ENCODE peak calls at places on chromosomes 16 and 17, in eight cellular contexts. F is upper lobe of right lung; I is ACHN; D is psoas muscle; L is body of pancreas; E is stimulated activated CD8-positive, alpha-beta memory T cell treated with anti-CD3 and anti-CD28 coated beads, Interleukin-15, amount 100 ng/mL, for 24 hours; N is cardiac fibroblast; P is activated CD8-positive, alpha-beta memory T cell treated with anti-CD3 and anti-CD28 coated beads, Interleukin-2, amount 10 ng/mL, durations not matched to agents 7 days and 5 days. H is an unnamed sample.

GRCh38 chr16:55965099-55965498 is 89.9 kb upstream of the CES5A start:
- DNase-seq in P (no peak), D (no peak), N (no peak), E (no peak), F (no peak), I (no peak), L (no peak), H (no peak)

GRCh38 chr16:20911361-20911760 is 10.8 kb downstream of the LYRM1 start:
- DNase-seq in F (no peak), N (peak; percentile 42), L (no peak), D (no peak), E (no peak), P (peak; percentile 46), I (peak; percentile 28), H (no peak)

GRCh38 chr17:7217113-7217987 is 2.3 kb downstream of the DLG4 start:
- DNase-seq in P (no peak), D (peak; percentile 70), F (peak; percentile 69), I (peak; percentile 71), E (no peak), L (no peak), N (peak; percentile 89), H (peak; percentile 72)

GRCh38 chr16:30775381-30776099 is 11.5 kb downstream of the ZNF629 start:
- DNase-seq in F (peak; percentile 91), L (peak; percentile 78), D (peak; percentile 89), N (peak; percentile 87), E (peak; percentile 33), P (peak; percentile 78), I (peak; percentile 88), H (peak; percentile 90)

GRCh38 chr17:47687748-47688147 is 6.2 kb upstream of the TBKBP1 start:
- DNase-seq in P (no peak), D (no peak), N (no peak), I (peak; percentile 22), L (no peak), F (no peak), E (no peak), H (no peak)

GRCh38 chr17:34364741-34365140 is 1.7 kb upstream of the CCL1 start:
- DNase-seq in D (no peak), F (no peak), I (no peak), P (no peak), E (no peak), N (no peak), L (no peak), H (no peak)

GRCh38 chr17:83079766-83080616 is 582 bp downstream of the METRNL start:
- DNase-seq in D (no peak), I (no peak), N (no peak), P (no peak), F (no peak), L (no peak), E (no peak), H (no peak)

GRCh38 chr17:3710951-3711383 is 12.7 kb upstream of the HASPIN start:
- DNase-seq in I (peak; percentile 59), N (peak; percentile 61), L (no peak), E (no peak), P (peak; percentile 90), D (no peak), F (no peak), H (no peak)

GRCh38 chr17:47729486-47729885 is 3.5 kb upstream of the TBX21 start:
- DNase-seq in P (peak; percentile 56), I (no peak), N (no peak), F (peak; percentile 29), L (no peak), D (no peak), E (no peak), H (no peak)

GRCh38 chr16:70375636-70376611 is 29.2 kb downstream of the DDX19A start:
- DNase-seq in P (no peak), L (no peak), D (no peak), I (no peak), F (no peak), E (no peak), N (no peak), H (no peak)

GRCh38 chr16:87734644-87735043 is 31.1 kb downstream of the KLHDC4 start:
- DNase-seq in E (no peak), I (no peak), N (no peak), P (no peak), F (no peak), D (no peak), L (no peak), H (no peak)

GRCh38 chr17:3012926-3013581 is 50.4 kb downstream of the OR1D5 start:
- DNase-seq in N (peak; percentile 76), E (peak; percentile 13), P (peak; percentile 65), D (peak; percentile 80), L (peak; percentile 74), F (peak; percentile 73), I (peak; percentile 56), H (peak; percentile 67)

GRCh38 chr16:13945734-13946490 is 26.0 kb downstream of the ERCC4 start:
- DNase-seq in I (no peak), N (no peak), L (no peak), E (no peak), D (no peak), F (no peak), P (no peak), H (no peak)

GRCh38 chr17:76540381-76541300 is 797 bp downstream of the PRCD start:
- DNase-seq in L (peak; percentile 88), D (peak; percentile 96), E (no peak), P (no peak), I (peak; percentile 98), N (peak; percentile 96), F (peak; percentile 92), H (peak; percentile 100)

GRCh38 chr17:8133941-8134340 is 10.0 kb upstream of the HES7 start:
- DNase-seq in P (no peak), E (no peak), I (no peak), D (no peak), L (no peak), F (no peak), N (no peak), H (no peak)

GRCh38 chr17:1485311-1485747 is 7.2 kb downstream of the MYO1C start:
- DNase-seq in E (no peak), D (peak; percentile 80), F (peak; percentile 79), L (peak; percentile 53), P (peak; percentile 65), N (peak; percentile 39), I (peak; percentile 46), H (peak; percentile 43)

GRCh38 chr16:27441998-27442397 is 40.0 kb downstream of the IL21R start:
- DNase-seq in F (peak; percentile 3), I (no peak), D (no peak), P (no peak), N (no peak), E (no peak), L (no peak), H (no peak)

H was measured in SJCRH30.